ENCODE peak calls at places on chromosomes 16 and 17, in five cellular contexts. J is adrenal gland, C is IMR-90, V is uterus, W is B cell. S is an unnamed sample.

GRCh38 chr17:57668332-57668731 is 76.8 kb downstream of the CCDC182 start:
- DNase-seq in C (no peak), V (no peak), W (no peak), J (peak; percentile 46), S (no peak)

GRCh38 chr16:89216315-89217137 is 977 bp upstream of the ZNF778 start:
- DNase-seq in C (peak; percentile 77), W (peak; percentile 85), V (peak; percentile 76), J (peak; percentile 92), S (peak; percentile 80)

GRCh38 chr17:43877031-43877430 is 30.1 kb downstream of the CD300LG start:
- DNase-seq in W (no peak), V (no peak), J (no peak), C (no peak), S (no peak)

GRCh38 chr17:28946239-28946638 is 5.1 kb downstream of the PHF12 start:
- DNase-seq in J (no peak), W (no peak), V (no peak), C (peak; percentile 78), S (no peak)

GRCh38 chr17:61205931-61206330 is 193.7 kb upstream of the TBX2 start:
- DNase-seq in J (no peak), W (no peak), C (peak; percentile 31), V (no peak), S (no peak)

GRCh38 chr17:74190807-74191206 is 12.7 kb upstream of the RPL38 start:
- DNase-seq in C (no peak), W (no peak), V (no peak), J (no peak), S (no peak)

GRCh38 chr16:88284101-88284500 is 98.7 kb upstream of the ZNF469 start:
- DNase-seq in C (no peak), J (no peak), V (no peak), W (no peak), S (no peak)

GRCh38 chr16:77993111-77993571 is 29.2 kb upstream of the CLEC3A start:
- DNase-seq in W (no peak), C (peak; percentile 65), V (peak; percentile 13), J (no peak), S (no peak)

GRCh38 chr17:4229627-4230026 is 34.2 kb downstream of the ANKFY1 start:
- DNase-seq in C (peak; percentile 65), W (no peak), V (peak; percentile 67), J (peak; percentile 87), S (no peak)

GRCh38 chr16:5510819-5511370 is 413.3 kb upstream of the EEF2KMT start:
- DNase-seq in J (no peak), C (no peak), V (no peak), W (no peak), S (no peak)

GRCh38 chr17:71828182-71828596 is 292.6 kb upstream of the SOX9 start:
- DNase-seq in C (peak; percentile 2), W (no peak), V (no peak), J (no peak), S (peak; percentile 70)

GRCh38 chr17:80783461-80783860 is 208.2 kb upstream of the CHMP6 start:
- DNase-seq in J (peak; percentile 41), W (no peak), V (no peak), C (no peak), S (no peak)

GRCh38 chr17:49468827-49469385 is 26.2 kb upstream of the NGFR start:
- DNase-seq in C (no peak), W (no peak), V (peak; percentile 23), J (no peak), S (no peak)

GRCh38 chr17:8991514-8992285 is 26.2 kb upstream of the PIK3R5 start:
- DNase-seq in V (no peak), J (peak; percentile 79), C (peak; percentile 57), W (peak; percentile 71), S (peak; percentile 77)

GRCh38 chr16:49096191-49096945 is 185.3 kb downstream of the CBLN1 start:
- DNase-seq in W (no peak), J (no peak), C (no peak), V (no peak), S (no peak)

GRCh38 chr17:80069886-80070177 is 31.5 kb upstream of the GAA start:
- DNase-seq in W (no peak), J (peak; percentile 65), V (peak; percentile 51), C (no peak), S (no peak)

GRCh38 chr17:31052187-31052889 is 42.4 kb upstream of the NF1 start:
- DNase-seq in V (peak; percentile 55), W (no peak), J (peak; percentile 69), C (peak; percentile 96), S (no peak)

GRCh38 chr17:36182176-36183000 is 6.0 kb upstream of the TBC1D3B start:
- DNase-seq in J (no peak), C (no peak), V (no peak), W (no peak), S (peak; percentile 64)

GRCh38 chr17:19315104-19315503 is 47.4 kb downstream of the B9D1 start:
- DNase-seq in J (no peak), W (no peak), V (no peak), C (no peak), S (no peak)

GRCh38 chr17:80485846-80486245 is 9.4 kb upstream of the NPTX1 start:
- DNase-seq in C (no peak), W (peak; percentile 63), J (no peak), V (no peak), S (peak; percentile 90)

GRCh38 chr16:6929868-6930267 is 402.8 kb upstream of the RBFOX1 start:
- DNase-seq in W (no peak), C (no peak), V (no peak), J (no peak), S (no peak)

GRCh38 chr17:27529230-27529796 is 73.1 kb downstream of the KSR1 start:
- DNase-seq in C (peak; percentile 76), J (no peak), V (no peak), W (no peak), S (no peak)

GRCh38 chr16:54291981-54292487 is 5.4 kb upstream of the IRX3 start:
- DNase-seq in W (no peak), C (no peak), V (no peak), J (no peak), S (no peak)

DNA sequence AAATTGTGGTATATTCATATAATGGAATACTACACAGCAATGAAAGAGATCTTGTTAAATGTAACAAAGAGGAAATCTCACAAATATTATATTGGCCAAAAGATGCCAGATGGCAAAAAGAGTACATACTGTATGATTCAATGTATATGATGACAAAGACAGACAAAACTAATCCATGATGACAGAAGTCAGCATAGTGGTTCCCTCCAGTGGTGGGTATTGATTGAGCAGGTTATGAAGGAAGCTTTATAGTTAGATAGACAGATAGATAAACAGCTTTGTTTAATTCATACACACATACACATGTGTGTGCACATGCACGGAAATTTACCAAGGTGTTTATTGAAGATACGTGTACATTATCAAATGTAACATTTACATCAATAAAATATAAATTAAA is 74.4 kb upstream of the SMIM36 start:
- DNase-seq in V (no peak), C (no peak), W (no peak), J (no peak), S (no peak)
- TF ChIP-seq CTCF in V (no peak), C (no peak), W (no peak), J (no peak), S (no peak)

GRCh38 chr16:72814226-72814625 is 233.7 kb downstream of the ZFHX3 start:
- DNase-seq in C (peak; percentile 21), W (no peak), J (no peak), V (no peak), S (no peak)

GRCh38 chr16:72819345-72819744 is 228.6 kb downstream of the ZFHX3 start:
- DNase-seq in V (no peak), W (no peak), J (peak; percentile 63), C (peak; percentile 74), S (no peak)

GRCh38 chr16:72815348-72816318 is 232.3 kb downstream of the ZFHX3 start:
- DNase-seq in V (no peak), W (no peak), C (peak; percentile 15), J (no peak), S (no peak)

GRCh38 chr16:72821551-72821950 is 226.4 kb downstream of the ZFHX3 start:
- DNase-seq in C (no peak), V (no peak), W (no peak), J (no peak), S (no peak)

DNA sequence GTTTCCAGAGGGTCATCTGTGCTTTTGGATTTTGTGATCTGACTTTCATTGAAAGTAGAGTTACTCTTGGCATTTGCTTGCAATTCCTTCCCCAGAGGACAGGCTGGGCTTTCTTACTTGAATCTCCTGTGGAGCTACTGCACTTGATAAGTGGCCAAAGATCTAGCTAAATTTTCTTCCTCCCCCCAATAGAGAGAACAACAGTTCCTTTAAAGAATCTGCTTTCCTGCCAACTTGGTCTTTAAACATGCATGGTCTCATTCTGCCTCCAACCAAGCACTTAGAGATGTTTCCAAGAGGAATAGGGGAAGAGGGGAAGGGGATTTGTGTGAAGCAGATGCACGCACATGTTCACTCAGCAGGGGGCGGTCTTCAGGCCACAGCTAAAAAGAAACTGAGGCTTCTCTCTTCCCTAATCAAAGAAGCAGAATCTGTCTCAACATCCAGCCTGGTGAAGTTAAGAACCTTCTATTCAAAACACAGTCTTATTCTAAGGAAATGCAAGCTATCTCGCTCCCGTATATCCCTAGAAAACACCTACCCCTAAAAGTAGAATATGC is 229.6 kb downstream of the ZFHX3 start:
- DNase-seq in V (no peak), J (no peak), W (no peak), C (no peak), S (no peak)
- TF ChIP-seq CTCF in V (no peak), J (no peak), W (no peak), C (peak; percentile 11), S (peak; percentile 44)

DNA sequence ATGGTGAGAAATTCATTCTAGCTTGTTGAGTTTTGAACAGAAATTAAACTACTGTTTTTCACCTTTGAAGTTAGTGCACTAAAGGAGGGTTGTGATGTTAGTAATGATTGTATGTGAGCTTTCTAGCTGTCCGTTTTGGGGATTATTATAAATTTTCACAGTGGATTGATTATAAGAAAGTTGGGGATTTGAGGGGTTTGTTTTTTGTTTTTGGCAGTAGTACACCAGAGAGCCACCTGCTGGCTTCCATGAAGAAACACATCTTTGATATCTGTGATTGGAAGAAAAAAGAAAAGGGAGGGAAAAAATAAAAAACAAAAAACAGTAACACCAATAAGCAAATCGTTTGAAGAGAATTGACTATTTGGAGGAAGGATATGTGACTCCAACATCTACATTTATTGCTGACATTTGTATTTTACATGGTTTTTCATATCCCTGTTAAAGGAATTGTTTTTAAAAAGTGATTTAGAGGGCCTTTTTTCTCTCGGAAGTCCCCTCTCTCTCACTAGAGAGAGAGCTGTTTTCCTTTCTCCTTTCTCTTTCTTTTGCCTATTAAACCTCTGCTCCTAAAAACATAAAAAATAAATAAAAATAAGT is 1469.5 kb upstream of the GOT2 start:
- DNase-seq in J (no peak), C (peak; percentile 2), V (no peak), W (no peak), S (no peak)
- TF ChIP-seq CTCF in J (peak; percentile 31), C (peak; percentile 43), V (no peak), W (no peak), S (peak; percentile 66)

DNA sequence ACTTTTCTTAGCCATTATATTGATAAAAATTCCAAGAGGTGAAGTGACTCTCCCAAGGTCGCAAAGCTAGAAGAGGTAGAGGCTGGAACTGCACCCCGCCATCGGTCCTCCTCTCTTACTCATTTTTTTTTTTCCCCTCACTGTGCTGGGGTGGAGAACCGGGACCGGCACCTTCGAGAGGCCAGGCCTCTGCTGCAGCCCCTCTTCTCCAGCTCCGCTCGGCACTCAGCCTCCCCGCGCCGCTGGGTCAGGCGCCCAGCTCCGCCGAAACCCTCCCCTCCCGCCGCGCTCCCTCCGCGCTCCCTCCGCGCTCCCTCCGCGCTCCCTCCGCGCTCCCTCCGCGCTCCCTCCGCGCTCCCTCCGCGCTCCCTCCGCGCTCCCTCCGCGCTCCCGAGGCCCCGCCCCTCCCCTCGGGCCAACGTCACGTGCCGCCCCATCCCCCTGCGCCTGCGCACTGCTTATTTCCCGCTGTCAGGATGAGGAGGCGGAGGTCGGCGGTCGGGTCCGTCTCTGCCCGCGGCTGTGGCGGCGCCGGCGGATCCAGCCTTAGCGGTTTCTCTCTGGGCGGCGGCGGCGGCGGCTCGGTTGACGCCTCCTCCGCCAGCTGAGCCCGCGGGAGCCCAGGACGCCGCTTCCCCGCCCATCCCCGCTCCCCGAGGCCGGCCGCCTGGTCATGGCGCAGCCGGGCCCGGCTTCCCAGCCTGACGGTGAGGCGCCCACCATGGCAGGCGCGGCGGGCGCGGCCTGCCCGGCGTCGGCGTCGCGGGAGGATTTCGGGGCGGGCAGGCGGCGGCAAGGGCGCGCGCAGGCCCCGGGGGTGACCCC is at the start of gene RABEP1:
- DNase-seq in C (peak; percentile 88), J (peak; percentile 93), V (peak; percentile 88), W (peak; percentile 95), S (peak; percentile 97)
- TF ChIP-seq CTCF in C (no peak), J (peak; percentile 40), V (no peak), W (peak; percentile 14), S (peak; percentile 31)